ENCODE peak calls at places on chromosomes 16 and 17, in nine cellular contexts. D is stomach, T is SK-N-SH, M is A549, Y is transverse colon, R is GM12878, U is tibial nerve, S is suprapubic skin, H is sigmoid colon. Q is an unnamed sample.

GRCh38 chr16:11633113-11633512 is 35.1 kb upstream of the SNN start:
- DNase-seq in D (no peak), T (no peak), M (no peak), Y (no peak), R (no peak), U (no peak), S (no peak), H (no peak), Q (no peak)

GRCh38 chr17:1068356-1068755 is 71.4 kb downstream of the TIMM22 start:
- DNase-seq in D (no peak), T (no peak), M (no peak), Y (no peak), R (no peak), U (no peak), S (no peak), H (no peak), Q (no peak)

GRCh38 chr16:5504028-5504758 is 406.6 kb upstream of the EEF2KMT start:
- DNase-seq in D (peak; percentile 58), T (peak; percentile 69), M (no peak), Y (no peak), R (no peak), U (no peak), S (no peak), H (peak; percentile 72), Q (no peak)

GRCh38 chr17:78421534-78422266 is 43.3 kb downstream of the PGS1 start:
- DNase-seq in D (peak; percentile 80), T (peak; percentile 98), M (peak; percentile 95), Y (peak; percentile 84), R (peak; percentile 7), U (peak; percentile 50), S (no peak), H (peak; percentile 88), Q (no peak)

GRCh38 chr17:55068862-55069771 is 100.6 kb downstream of the STXBP4 start:
- DNase-seq in D (no peak), T (no peak), M (no peak), Y (no peak), R (no peak), U (no peak), S (no peak), H (no peak), Q (no peak)

GRCh38 chr16:46772463-46772862 is 24.3 kb upstream of the MYLK3 start:
- DNase-seq in D (no peak), T (no peak), M (no peak), Y (no peak), R (no peak), U (no peak), S (no peak), H (no peak), Q (no peak)

GRCh38 chr17:43015579-43015978 is 6.6 kb downstream of the VAT1 start:
- DNase-seq in D (no peak), T (no peak), M (no peak), Y (no peak), R (no peak), U (no peak), S (peak; percentile 78), H (peak; percentile 80), Q (no peak)

GRCh38 chr16:8877894-8878522 is 4.1 kb upstream of the LITAFD start:
- DNase-seq in D (no peak), T (no peak), M (no peak), Y (no peak), R (no peak), U (no peak), S (no peak), H (no peak), Q (no peak)

GRCh38 chr16:4376126-4376819 is 4.6 kb downstream of the VASN start:
- DNase-seq in D (peak; percentile 96), T (peak; percentile 71), M (no peak), Y (peak; percentile 76), R (no peak), U (peak; percentile 85), S (peak; percentile 95), H (peak; percentile 97), Q (peak; percentile 95)

GRCh38 chr16:4376820-4377572 is 5.3 kb downstream of the VASN start:
- DNase-seq in D (no peak), T (no peak), M (no peak), Y (no peak), R (no peak), U (no peak), S (peak; percentile 84), H (no peak), Q (no peak)

GRCh38 chr16:4377573-4378146 is 6.0 kb downstream of the VASN start:
- DNase-seq in D (peak; percentile 53), T (no peak), M (no peak), Y (no peak), R (no peak), U (no peak), S (peak; percentile 64), H (no peak), Q (no peak)

GRCh38 chr16:4373909-4374742 is 2.5 kb downstream of the VASN start:
- DNase-seq in D (peak; percentile 83), T (no peak), M (peak; percentile 36), Y (peak; percentile 64), R (no peak), U (peak; percentile 78), S (peak; percentile 92), H (peak; percentile 95), Q (no peak)

DNA sequence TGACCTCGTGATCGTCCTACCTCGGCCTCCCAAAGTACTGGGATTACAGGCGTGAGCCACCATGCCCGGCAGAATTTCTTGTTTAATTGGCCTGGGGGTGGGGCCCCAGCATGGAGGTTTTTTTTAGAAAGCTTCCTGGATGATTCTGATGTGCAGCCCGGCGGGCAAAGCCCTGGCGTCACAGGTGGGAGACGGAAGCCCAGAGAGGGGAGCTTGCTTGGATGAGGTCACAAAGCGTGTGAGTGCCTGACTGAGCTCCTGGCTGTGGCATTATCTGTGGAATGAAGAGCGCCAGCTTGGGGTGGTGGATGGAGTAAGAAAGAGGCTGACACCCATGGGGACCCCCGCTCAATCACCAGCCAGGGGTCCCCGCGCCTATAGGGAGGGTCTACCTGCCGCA is 4.1 kb downstream of the VASN start:
- DNase-seq in D (no peak), T (no peak), M (no peak), Y (no peak), R (no peak), U (no peak), S (no peak), H (no peak), Q (no peak)
- H3K27ac ChIP-seq in D (peak overlapping the region; percentile 86), T (peak overlapping the region; percentile 76), M (peak overlapping the region; percentile 39), Y (peak overlapping the region; percentile 92), R (no peak overlapping the region), U (peak overlapping the region; percentile 94), S (peak overlapping the region; percentile 87), H (peak overlapping the region; percentile 89), Q (peak overlapping the region; percentile 90)

GRCh38 chr17:46002973-46003316 is 3.9 kb downstream of the STH start:
- DNase-seq in D (no peak), T (no peak), M (no peak), Y (no peak), R (no peak), U (no peak), S (no peak), H (no peak), Q (no peak)

GRCh38 chr17:46002311-46002972 is 3.4 kb downstream of the STH start:
- DNase-seq in D (peak; percentile 83), T (peak; percentile 89), M (peak; percentile 78), Y (peak; percentile 78), R (peak; percentile 16), U (peak; percentile 56), S (no peak), H (peak; percentile 84), Q (no peak)

GRCh38 chr17:46000757-46001156 is 1.7 kb downstream of the STH start:
- DNase-seq in D (no peak), T (no peak), M (no peak), Y (no peak), R (no peak), U (no peak), S (no peak), H (no peak), Q (no peak)

GRCh38 chr17:46000292-46000691 is 1.2 kb downstream of the STH start:
- DNase-seq in D (no peak), T (no peak), M (no peak), Y (no peak), R (no peak), U (no peak), S (no peak), H (no peak), Q (no peak)

DNA sequence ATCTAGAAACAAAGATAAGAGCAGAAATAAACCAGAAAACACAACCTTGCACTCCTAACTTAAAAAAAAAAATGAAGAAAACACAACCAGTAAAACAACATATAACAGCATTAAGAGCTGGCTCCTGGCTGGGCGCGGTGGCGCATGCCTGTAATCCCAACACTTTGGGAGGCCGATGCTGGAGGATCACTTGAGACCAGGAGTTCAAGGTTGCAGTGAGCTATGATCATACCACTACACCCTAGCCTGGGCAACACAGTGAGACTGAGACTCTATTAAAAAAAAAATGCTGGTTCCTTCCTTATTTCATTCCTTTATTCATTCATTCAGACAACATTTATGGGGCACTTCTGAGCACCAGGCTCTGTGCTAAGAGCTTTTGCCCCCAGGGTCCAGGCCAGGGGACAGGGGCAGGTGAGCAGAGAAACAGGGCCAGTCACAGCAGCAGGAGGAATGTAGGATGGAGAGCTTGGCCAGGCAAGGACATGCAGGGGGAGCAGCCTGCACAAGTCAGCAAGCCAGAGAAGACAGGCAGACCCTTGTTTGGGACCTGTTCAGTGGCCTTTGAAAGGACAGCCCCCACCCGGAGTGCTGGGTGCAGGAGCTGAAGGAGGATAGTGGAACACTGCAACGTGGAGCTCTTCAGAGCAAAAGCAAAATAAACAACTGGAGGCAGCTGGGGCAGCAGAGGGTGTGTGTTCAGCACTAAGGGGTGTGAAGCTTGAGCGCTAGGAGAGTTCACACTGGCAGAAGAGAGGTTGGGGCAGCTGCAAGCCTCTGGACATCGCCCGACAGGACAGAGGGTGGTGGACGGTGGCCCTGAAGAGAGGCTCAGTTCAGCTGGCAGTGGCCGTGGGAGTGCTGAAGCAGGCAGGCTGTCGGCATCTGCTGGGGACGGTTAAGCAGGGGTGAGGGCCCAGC is 2.6 kb downstream of the STH start:
- DNase-seq in D (no peak), T (no peak), M (no peak), Y (no peak), R (no peak), U (no peak), S (no peak), H (no peak), Q (no peak)
- H3K4me3 ChIP-seq in D (no peak overlapping the region), T (no peak overlapping the region), M (no peak overlapping the region), Y (no peak overlapping the region), R (no peak overlapping the region), U (no peak overlapping the region), S (no peak overlapping the region), H (no peak overlapping the region), Q (no peak overlapping the region)

GRCh38 chr16:73058221-73058615 is 10.3 kb upstream of the ZFHX3 start:
- DNase-seq in D (peak; percentile 62), T (peak; percentile 72), M (no peak), Y (peak; percentile 58), R (no peak), U (no peak), S (peak; percentile 67), H (no peak), Q (no peak)
- TF ChIP-seq EP300 in D (no peak), T (no peak), M (no peak), Y (no peak), R (no peak), U (no peak), S (no peak), H (no peak), Q (no peak)

GRCh38 chr16:4051591-4051990 is 64.7 kb downstream of the ADCY9 start:
- DNase-seq in D (no peak), T (no peak), M (no peak), Y (no peak), R (no peak), U (no peak), S (no peak), H (no peak), Q (no peak)

GRCh38 chr16:4052801-4053662 is 63.2 kb downstream of the ADCY9 start:
- DNase-seq in D (no peak), T (no peak), M (no peak), Y (peak; percentile 69), R (no peak), U (peak; percentile 41), S (peak; percentile 87), H (peak; percentile 74), Q (no peak)

GRCh38 chr16:4052096-4052495 is 64.1 kb downstream of the ADCY9 start:
- DNase-seq in D (no peak), T (no peak), M (no peak), Y (no peak), R (no peak), U (no peak), S (no peak), H (peak; percentile 43), Q (no peak)

GRCh38 chr16:4049031-4049430 is 67.2 kb downstream of the ADCY9 start:
- DNase-seq in D (no peak), T (no peak), M (no peak), Y (no peak), R (no peak), U (no peak), S (no peak), H (peak; percentile 24), Q (no peak)

DNA sequence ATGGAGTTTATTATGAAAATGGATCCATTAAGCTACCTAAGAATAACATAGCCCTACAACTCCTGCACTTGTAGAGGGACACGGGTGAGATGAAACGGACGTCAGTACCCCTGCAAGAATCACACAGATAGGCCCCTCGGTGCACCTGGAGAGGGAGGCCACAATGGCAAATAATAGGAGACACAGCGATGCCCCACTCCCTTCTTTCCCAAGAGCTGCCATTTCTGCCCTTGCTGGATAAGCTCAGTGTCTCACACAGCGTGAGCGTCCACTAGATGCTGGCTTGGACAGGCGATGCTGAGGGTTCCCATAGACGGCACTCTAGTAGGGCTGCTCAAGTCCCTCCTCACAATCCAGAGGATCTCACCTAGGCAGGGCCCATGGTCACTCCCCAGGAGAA is 67.8 kb downstream of the ADCY9 start:
- DNase-seq in D (no peak), T (no peak), M (no peak), Y (no peak), R (no peak), U (no peak), S (no peak), H (peak; percentile 35), Q (no peak)
- H3K27ac ChIP-seq in D (no peak overlapping the region), T (no peak overlapping the region), M (no peak overlapping the region), Y (no peak overlapping the region), R (no peak overlapping the region), U (no peak overlapping the region), S (no peak overlapping the region), H (peak overlapping the region; percentile 46), Q (no peak overlapping the region)